ENCODE peak calls at places on chromosome 13, in five cellular contexts. One of them, this sample, is unnamed.

GRCh38 chr13:81302677-81303076 is 961.8 kb upstream of the SPRY2 start:
- DNase-seq in midbrain: no peak
- DNase-seq in coronary artery: no peak
- DNase-seq in posterior cingulate gyrus: no peak
- DNase-seq in CD4-positive, alpha-beta memory T cell: no peak
- DNase-seq in this sample: no peak

GRCh38 chr13:30158774-30159445 is 148.4 kb downstream of the KATNAL1 start:
- DNase-seq in midbrain: no peak
- DNase-seq in CD4-positive, alpha-beta memory T cell: peak; percentile 60
- DNase-seq in posterior cingulate gyrus: no peak
- DNase-seq in coronary artery: no peak
- DNase-seq in this sample: no peak

GRCh38 chr13:97849305-97849704 is 104.2 kb upstream of the IPO5 start:
- DNase-seq in posterior cingulate gyrus: no peak
- DNase-seq in CD4-positive, alpha-beta memory T cell: no peak
- DNase-seq in midbrain: no peak
- DNase-seq in coronary artery: no peak
- DNase-seq in this sample: no peak

GRCh38 chr13:28611021-28611420 is 47.9 kb upstream of the POMP start:
- DNase-seq in CD4-positive, alpha-beta memory T cell: no peak
- DNase-seq in posterior cingulate gyrus: no peak
- DNase-seq in coronary artery: no peak
- DNase-seq in midbrain: no peak
- DNase-seq in this sample: no peak

GRCh38 chr13:55664178-55664577 is 1476.5 kb upstream of the PRR20A start:
- DNase-seq in posterior cingulate gyrus: no peak
- DNase-seq in CD4-positive, alpha-beta memory T cell: no peak
- DNase-seq in coronary artery: no peak
- DNase-seq in midbrain: no peak
- DNase-seq in this sample: no peak

GRCh38 chr13:112722433-112723250 is 32.8 kb downstream of the ATP11A start:
- DNase-seq in posterior cingulate gyrus: no peak
- DNase-seq in CD4-positive, alpha-beta memory T cell: no peak
- DNase-seq in coronary artery: no peak
- DNase-seq in midbrain: no peak
- DNase-seq in this sample: no peak

GRCh38 chr13:86932935-86933334 is 738.2 kb upstream of the SLITRK5 start:
- DNase-seq in coronary artery: no peak
- DNase-seq in CD4-positive, alpha-beta memory T cell: no peak
- DNase-seq in posterior cingulate gyrus: no peak
- DNase-seq in midbrain: no peak
- DNase-seq in this sample: no peak

GRCh38 chr13:48504606-48505369 is 28.1 kb downstream of the RCBTB2 start:
- DNase-seq in coronary artery: no peak
- DNase-seq in CD4-positive, alpha-beta memory T cell: no peak
- DNase-seq in posterior cingulate gyrus: no peak
- DNase-seq in midbrain: no peak
- DNase-seq in this sample: no peak

GRCh38 chr13:110533771-110534670 is 27.5 kb downstream of the RAB20 start:
- DNase-seq in CD4-positive, alpha-beta memory T cell: no peak
- DNase-seq in posterior cingulate gyrus: no peak
- DNase-seq in coronary artery: no peak
- DNase-seq in midbrain: no peak
- DNase-seq in this sample: no peak

GRCh38 chr13:72849571-72849970 is 67.6 kb downstream of the PIBF1 start:
- DNase-seq in posterior cingulate gyrus: no peak
- DNase-seq in coronary artery: no peak
- DNase-seq in midbrain: no peak
- DNase-seq in CD4-positive, alpha-beta memory T cell: no peak
- DNase-seq in this sample: no peak

GRCh38 chr13:112203614-112204013 is 136.7 kb downstream of the SOX1 start:
- DNase-seq in midbrain: no peak
- DNase-seq in posterior cingulate gyrus: no peak
- DNase-seq in coronary artery: peak; percentile 41
- DNase-seq in CD4-positive, alpha-beta memory T cell: no peak
- DNase-seq in this sample: no peak

GRCh38 chr13:113638806-113639205 is 19.2 kb downstream of the ATP4B start:
- DNase-seq in CD4-positive, alpha-beta memory T cell: no peak
- DNase-seq in midbrain: no peak
- DNase-seq in coronary artery: peak; percentile 14
- DNase-seq in posterior cingulate gyrus: no peak
- DNase-seq in this sample: no peak

GRCh38 chr13:99269627-99270252 is 11.6 kb upstream of the GPR18 start:
- DNase-seq in midbrain: peak; percentile 52
- DNase-seq in CD4-positive, alpha-beta memory T cell: peak; percentile 66
- DNase-seq in coronary artery: no peak
- DNase-seq in posterior cingulate gyrus: no peak
- DNase-seq in this sample: peak; percentile 8

GRCh38 chr13:109734002-109734785 is 52.2 kb downstream of the IRS2 start:
- DNase-seq in midbrain: peak; percentile 20
- DNase-seq in CD4-positive, alpha-beta memory T cell: peak; percentile 17
- DNase-seq in coronary artery: no peak
- DNase-seq in posterior cingulate gyrus: no peak
- DNase-seq in this sample: no peak

GRCh38 chr13:34941835-34942731 is at the start of gene NBEA:
- DNase-seq in coronary artery: peak; percentile 77
- DNase-seq in posterior cingulate gyrus: peak; percentile 80
- DNase-seq in midbrain: peak; percentile 83
- DNase-seq in CD4-positive, alpha-beta memory T cell: peak; percentile 72
- DNase-seq in this sample: peak; percentile 83

GRCh38 chr13:53250272-53250875 is 221.8 kb downstream of the OLFM4 start:
- DNase-seq in coronary artery: no peak
- DNase-seq in posterior cingulate gyrus: no peak
- DNase-seq in CD4-positive, alpha-beta memory T cell: peak; percentile 2
- DNase-seq in midbrain: peak; percentile 87
- DNase-seq in this sample: peak; percentile 75

GRCh38 chr13:45048890-45049407 is 59.6 kb downstream of the GPALPP1 start:
- DNase-seq in CD4-positive, alpha-beta memory T cell: no peak
- DNase-seq in posterior cingulate gyrus: no peak
- DNase-seq in coronary artery: no peak
- DNase-seq in midbrain: no peak
- DNase-seq in this sample: no peak

GRCh38 chr13:53028637-53029121 is at the start of gene OLFM4:
- DNase-seq in posterior cingulate gyrus: no peak
- DNase-seq in midbrain: no peak
- DNase-seq in CD4-positive, alpha-beta memory T cell: no peak
- DNase-seq in coronary artery: no peak
- DNase-seq in this sample: no peak

GRCh38 chr13:61765940-61766666 is 350.5 kb upstream of the PCDH20 start:
- DNase-seq in posterior cingulate gyrus: no peak
- DNase-seq in coronary artery: no peak
- DNase-seq in midbrain: no peak
- DNase-seq in CD4-positive, alpha-beta memory T cell: no peak
- DNase-seq in this sample: no peak

GRCh38 chr13:111955412-111955769 is 111.6 kb upstream of the SOX1 start:
- DNase-seq in midbrain: no peak
- DNase-seq in coronary artery: no peak
- DNase-seq in posterior cingulate gyrus: no peak
- DNase-seq in CD4-positive, alpha-beta memory T cell: no peak
- DNase-seq in this sample: no peak

GRCh38 chr13:62556973-62557372 is 1141.3 kb upstream of the PCDH20 start:
- DNase-seq in coronary artery: no peak
- DNase-seq in CD4-positive, alpha-beta memory T cell: no peak
- DNase-seq in posterior cingulate gyrus: no peak
- DNase-seq in midbrain: no peak
- DNase-seq in this sample: no peak

GRCh38 chr13:31930901-31931522 is 100.6 kb upstream of the FRY start:
- DNase-seq in posterior cingulate gyrus: no peak
- DNase-seq in CD4-positive, alpha-beta memory T cell: no peak
- DNase-seq in coronary artery: no peak
- DNase-seq in midbrain: no peak
- DNase-seq in this sample: peak; percentile 15

GRCh38 chr13:94312511-94313191 is 166.8 kb downstream of the DCT start:
- DNase-seq in midbrain: no peak
- DNase-seq in CD4-positive, alpha-beta memory T cell: no peak
- DNase-seq in posterior cingulate gyrus: no peak
- DNase-seq in coronary artery: no peak
- DNase-seq in this sample: no peak

GRCh38 chr13:58087566-58087965 is 456.0 kb downstream of the PCDH17 start:
- DNase-seq in coronary artery: no peak
- DNase-seq in posterior cingulate gyrus: no peak
- DNase-seq in CD4-positive, alpha-beta memory T cell: no peak
- DNase-seq in midbrain: no peak
- DNase-seq in this sample: no peak

GRCh38 chr13:38693641-38694040 is 6.8 kb downstream of the FREM2 start:
- DNase-seq in posterior cingulate gyrus: no peak
- DNase-seq in coronary artery: no peak
- DNase-seq in CD4-positive, alpha-beta memory T cell: no peak
- DNase-seq in midbrain: no peak
- DNase-seq in this sample: peak; percentile 28

GRCh38 chr13:76812206-76812882 is 73.9 kb downstream of the KCTD12 start:
- DNase-seq in CD4-positive, alpha-beta memory T cell: no peak
- DNase-seq in midbrain: no peak
- DNase-seq in coronary artery: no peak
- DNase-seq in posterior cingulate gyrus: no peak
- DNase-seq in this sample: peak; percentile 70

GRCh38 chr13:48808689-48809088 is 155.0 kb downstream of the CYSLTR2 start:
- DNase-seq in coronary artery: no peak
- DNase-seq in midbrain: no peak
- DNase-seq in CD4-positive, alpha-beta memory T cell: no peak
- DNase-seq in posterior cingulate gyrus: no peak
- DNase-seq in this sample: no peak

GRCh38 chr13:30364876-30365275 is 57.4 kb upstream of the UBE2L5 start:
- DNase-seq in coronary artery: no peak
- DNase-seq in posterior cingulate gyrus: no peak
- DNase-seq in midbrain: no peak
- DNase-seq in CD4-positive, alpha-beta memory T cell: no peak
- DNase-seq in this sample: no peak